ENCODE peak calls at places on chromosomes 13 and 19, in eight cellular contexts. One of them, this sample, is unnamed.

GRCh38 chr19:38019427-38019724 is 112.4 kb downstream of the SIPA1L3 start:
- DNase-seq in neural crest cell: no peak
- DNase-seq in mucosa of descending colon: no peak
- DNase-seq in lower lobe of right lung: no peak
- DNase-seq in progenitor cell of endocrine pancreas: no peak
- DNase-seq in left ventricle myocardium inferior: no peak
- DNase-seq in choroid plexus epithelial cell: no peak
- DNase-seq in heart right ventricle: no peak
- DNase-seq in this sample: no peak

GRCh38 chr13:22061371-22061805 is 390.5 kb downstream of the FGF9 start:
- DNase-seq in left ventricle myocardium inferior: no peak
- DNase-seq in choroid plexus epithelial cell: no peak
- DNase-seq in progenitor cell of endocrine pancreas: no peak
- DNase-seq in heart right ventricle: no peak
- DNase-seq in neural crest cell: no peak
- DNase-seq in lower lobe of right lung: no peak
- DNase-seq in mucosa of descending colon: no peak
- DNase-seq in this sample: no peak

GRCh38 chr19:18384775-18385174 is 1.2 kb upstream of the GDF15 start:
- DNase-seq in left ventricle myocardium inferior: no peak
- DNase-seq in heart right ventricle: no peak
- DNase-seq in choroid plexus epithelial cell: no peak
- DNase-seq in lower lobe of right lung: no peak
- DNase-seq in mucosa of descending colon: no peak
- DNase-seq in progenitor cell of endocrine pancreas: no peak
- DNase-seq in neural crest cell: no peak
- DNase-seq in this sample: no peak

GRCh38 chr19:29384676-29385075 is 141.1 kb upstream of the VSTM2B start:
- DNase-seq in choroid plexus epithelial cell: no peak
- DNase-seq in left ventricle myocardium inferior: no peak
- DNase-seq in mucosa of descending colon: no peak
- DNase-seq in neural crest cell: peak; percentile 9
- DNase-seq in lower lobe of right lung: peak; percentile 20
- DNase-seq in heart right ventricle: no peak
- DNase-seq in progenitor cell of endocrine pancreas: no peak
- DNase-seq in this sample: no peak

GRCh38 chr19:1287622-1288527 is 2.2 kb downstream of the EFNA2 start:
- DNase-seq in left ventricle myocardium inferior: no peak
- DNase-seq in heart right ventricle: no peak
- DNase-seq in neural crest cell: no peak
- DNase-seq in lower lobe of right lung: no peak
- DNase-seq in mucosa of descending colon: peak; percentile 42
- DNase-seq in choroid plexus epithelial cell: no peak
- DNase-seq in progenitor cell of endocrine pancreas: no peak
- DNase-seq in this sample: no peak

GRCh38 chr19:10389863-10390262 is 9.5 kb upstream of the TYK2 start:
- DNase-seq in lower lobe of right lung: no peak
- DNase-seq in progenitor cell of endocrine pancreas: no peak
- DNase-seq in choroid plexus epithelial cell: no peak
- DNase-seq in heart right ventricle: no peak
- DNase-seq in neural crest cell: no peak
- DNase-seq in left ventricle myocardium inferior: no peak
- DNase-seq in mucosa of descending colon: no peak
- DNase-seq in this sample: no peak

GRCh38 chr19:11423804-11424318 is 4.7 kb upstream of the RGL3 start:
- DNase-seq in neural crest cell: no peak
- DNase-seq in heart right ventricle: no peak
- DNase-seq in choroid plexus epithelial cell: no peak
- DNase-seq in left ventricle myocardium inferior: no peak
- DNase-seq in lower lobe of right lung: no peak
- DNase-seq in mucosa of descending colon: no peak
- DNase-seq in progenitor cell of endocrine pancreas: no peak
- DNase-seq in this sample: no peak

GRCh38 chr19:55172741-55173140 is 6.3 kb upstream of the DNAAF3 start:
- DNase-seq in choroid plexus epithelial cell: peak; percentile 36
- DNase-seq in neural crest cell: no peak
- DNase-seq in progenitor cell of endocrine pancreas: no peak
- DNase-seq in left ventricle myocardium inferior: no peak
- DNase-seq in heart right ventricle: no peak
- DNase-seq in mucosa of descending colon: no peak
- DNase-seq in lower lobe of right lung: no peak
- DNase-seq in this sample: no peak

GRCh38 chr13:31756346-31756745 is 17.0 kb downstream of the RXFP2 start:
- DNase-seq in progenitor cell of endocrine pancreas: no peak
- DNase-seq in lower lobe of right lung: no peak
- DNase-seq in left ventricle myocardium inferior: no peak
- DNase-seq in heart right ventricle: no peak
- DNase-seq in choroid plexus epithelial cell: peak; percentile 56
- DNase-seq in neural crest cell: no peak
- DNase-seq in mucosa of descending colon: no peak
- DNase-seq in this sample: no peak

GRCh38 chr19:57830071-57830602 is at the start of gene ZNF587B:
- DNase-seq in left ventricle myocardium inferior: peak; percentile 82
- DNase-seq in heart right ventricle: peak; percentile 86
- DNase-seq in lower lobe of right lung: peak; percentile 67
- DNase-seq in neural crest cell: peak; percentile 83
- DNase-seq in mucosa of descending colon: peak; percentile 78
- DNase-seq in choroid plexus epithelial cell: peak; percentile 84
- DNase-seq in progenitor cell of endocrine pancreas: peak; percentile 78
- DNase-seq in this sample: peak; percentile 63
- TF ChIP-seq CTCF in left ventricle myocardium inferior: peak; percentile 48
- TF ChIP-seq CTCF in heart right ventricle: peak; percentile 6
- TF ChIP-seq CTCF in lower lobe of right lung: peak; percentile 33
- TF ChIP-seq CTCF in neural crest cell: peak; percentile 67
- TF ChIP-seq CTCF in mucosa of descending colon: peak; percentile 15
- TF ChIP-seq CTCF in choroid plexus epithelial cell: peak; percentile 53
- TF ChIP-seq CTCF in progenitor cell of endocrine pancreas: peak; percentile 62
- TF ChIP-seq CTCF in this sample: peak; percentile 30

GRCh38 chr19:50328257-50329145 is 676 bp downstream of the KCNC3 start:
- DNase-seq in choroid plexus epithelial cell: no peak
- DNase-seq in lower lobe of right lung: peak; percentile 72
- DNase-seq in left ventricle myocardium inferior: no peak
- DNase-seq in neural crest cell: no peak
- DNase-seq in heart right ventricle: no peak
- DNase-seq in progenitor cell of endocrine pancreas: no peak
- DNase-seq in mucosa of descending colon: peak; percentile 60
- DNase-seq in this sample: no peak
- TF ChIP-seq CTCF in choroid plexus epithelial cell: no peak
- TF ChIP-seq CTCF in lower lobe of right lung: no peak
- TF ChIP-seq CTCF in left ventricle myocardium inferior: no peak
- TF ChIP-seq CTCF in neural crest cell: peak; percentile 49
- TF ChIP-seq CTCF in heart right ventricle: no peak
- TF ChIP-seq CTCF in progenitor cell of endocrine pancreas: peak; percentile 28
- TF ChIP-seq CTCF in mucosa of descending colon: no peak
- TF ChIP-seq CTCF in this sample: peak; percentile 22

DNA sequence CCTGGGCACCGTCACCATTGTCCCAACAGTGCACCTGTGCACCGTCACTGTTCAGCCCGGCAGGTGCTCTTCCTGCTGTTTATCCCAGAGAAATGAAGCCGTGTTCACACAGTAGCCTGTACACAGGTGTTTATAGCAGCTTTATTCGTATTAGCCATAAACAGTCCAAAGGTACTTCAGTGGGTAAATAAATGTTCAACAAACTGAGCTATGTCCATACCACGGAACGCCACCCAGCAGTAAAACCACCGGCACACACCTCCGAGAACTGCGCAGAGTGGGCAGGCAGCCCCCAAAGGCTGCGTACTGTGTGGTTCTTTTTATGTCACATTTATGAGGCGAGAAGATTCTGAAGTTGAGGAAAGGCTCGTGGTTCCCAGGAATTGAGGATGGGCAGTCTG is 44.9 kb upstream of the DCUN1D2 start:
- DNase-seq in heart right ventricle: no peak
- DNase-seq in mucosa of descending colon: peak; percentile 59
- DNase-seq in left ventricle myocardium inferior: no peak
- DNase-seq in lower lobe of right lung: peak; percentile 14
- DNase-seq in neural crest cell: no peak
- DNase-seq in choroid plexus epithelial cell: no peak
- DNase-seq in progenitor cell of endocrine pancreas: no peak
- DNase-seq in this sample: no peak
- TF ChIP-seq CTCF in heart right ventricle: no peak
- TF ChIP-seq CTCF in mucosa of descending colon: no peak
- TF ChIP-seq CTCF in left ventricle myocardium inferior: no peak
- TF ChIP-seq CTCF in lower lobe of right lung: no peak
- TF ChIP-seq CTCF in neural crest cell: no peak
- TF ChIP-seq CTCF in choroid plexus epithelial cell: no peak
- TF ChIP-seq CTCF in progenitor cell of endocrine pancreas: no peak
- TF ChIP-seq CTCF in this sample: no peak

DNA sequence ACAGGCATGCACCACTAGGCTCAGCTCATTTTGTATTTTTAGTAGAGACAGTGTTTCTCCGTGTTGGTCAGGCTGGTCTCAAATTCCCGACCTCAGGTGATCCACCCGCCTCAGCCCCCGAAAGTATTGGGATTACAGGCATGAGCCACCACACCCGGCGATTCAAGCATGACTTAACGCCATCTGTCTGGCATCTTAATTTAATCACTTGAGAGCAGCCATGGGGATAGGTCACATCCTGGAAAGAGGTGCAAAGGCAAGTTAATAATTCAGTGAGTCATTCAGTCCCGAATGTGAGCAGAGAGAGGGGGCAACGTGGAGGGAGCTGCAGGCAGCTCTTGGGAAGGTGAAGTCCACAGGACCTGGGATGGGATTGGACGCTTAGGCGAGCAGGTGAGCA is 31.7 kb upstream of the USP29 start:
- DNase-seq in mucosa of descending colon: no peak
- DNase-seq in lower lobe of right lung: no peak
- DNase-seq in neural crest cell: no peak
- DNase-seq in heart right ventricle: no peak
- DNase-seq in choroid plexus epithelial cell: no peak
- DNase-seq in left ventricle myocardium inferior: no peak
- DNase-seq in progenitor cell of endocrine pancreas: no peak
- DNase-seq in this sample: peak; percentile 57
- TF ChIP-seq CTCF in mucosa of descending colon: no peak
- TF ChIP-seq CTCF in lower lobe of right lung: no peak
- TF ChIP-seq CTCF in neural crest cell: no peak
- TF ChIP-seq CTCF in heart right ventricle: no peak
- TF ChIP-seq CTCF in choroid plexus epithelial cell: no peak
- TF ChIP-seq CTCF in left ventricle myocardium inferior: no peak
- TF ChIP-seq CTCF in progenitor cell of endocrine pancreas: no peak
- TF ChIP-seq CTCF in this sample: no peak

DNA sequence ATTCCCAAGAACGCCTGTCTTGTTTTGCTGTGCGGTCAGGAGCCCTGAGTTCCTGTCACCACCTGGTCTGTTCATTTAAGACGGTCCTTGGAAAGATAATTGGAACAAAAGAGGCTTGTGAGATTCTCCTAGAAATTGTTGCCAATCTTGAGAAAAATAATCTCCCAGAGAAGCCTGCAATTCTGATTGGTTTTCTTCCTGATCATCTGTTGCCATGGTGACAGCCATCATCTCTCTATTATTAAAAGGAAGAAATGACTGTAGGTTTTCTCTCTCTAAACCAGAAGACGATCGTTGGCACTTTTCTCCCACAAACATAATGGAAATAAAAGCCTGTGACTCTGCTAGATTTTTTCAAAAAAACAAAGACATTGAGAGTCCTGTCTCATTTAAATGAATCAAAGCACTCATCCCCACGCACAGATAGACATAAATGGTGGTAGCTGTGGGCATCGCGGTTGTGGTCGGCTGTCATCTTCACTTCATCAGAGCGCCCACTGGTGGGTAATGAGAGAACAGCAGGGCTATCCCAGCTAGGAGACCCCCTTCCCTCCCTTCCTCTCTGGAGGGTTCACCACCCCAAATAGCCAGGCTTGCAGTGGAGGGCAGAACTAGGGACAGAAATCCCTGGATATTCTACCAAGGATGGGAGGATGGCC is 21.7 kb upstream of the CALM3 start:
- DNase-seq in heart right ventricle: no peak
- DNase-seq in neural crest cell: peak; percentile 47
- DNase-seq in mucosa of descending colon: no peak
- DNase-seq in progenitor cell of endocrine pancreas: no peak
- DNase-seq in choroid plexus epithelial cell: peak; percentile 43
- DNase-seq in lower lobe of right lung: no peak
- DNase-seq in left ventricle myocardium inferior: no peak
- DNase-seq in this sample: peak; percentile 66
- TF ChIP-seq CTCF in heart right ventricle: no peak
- TF ChIP-seq CTCF in neural crest cell: peak; percentile 55
- TF ChIP-seq CTCF in mucosa of descending colon: no peak
- TF ChIP-seq CTCF in progenitor cell of endocrine pancreas: peak; percentile 53
- TF ChIP-seq CTCF in choroid plexus epithelial cell: peak; percentile 64
- TF ChIP-seq CTCF in lower lobe of right lung: peak; percentile 39
- TF ChIP-seq CTCF in left ventricle myocardium inferior: peak; percentile 35
- TF ChIP-seq CTCF in this sample: peak; percentile 52

DNA sequence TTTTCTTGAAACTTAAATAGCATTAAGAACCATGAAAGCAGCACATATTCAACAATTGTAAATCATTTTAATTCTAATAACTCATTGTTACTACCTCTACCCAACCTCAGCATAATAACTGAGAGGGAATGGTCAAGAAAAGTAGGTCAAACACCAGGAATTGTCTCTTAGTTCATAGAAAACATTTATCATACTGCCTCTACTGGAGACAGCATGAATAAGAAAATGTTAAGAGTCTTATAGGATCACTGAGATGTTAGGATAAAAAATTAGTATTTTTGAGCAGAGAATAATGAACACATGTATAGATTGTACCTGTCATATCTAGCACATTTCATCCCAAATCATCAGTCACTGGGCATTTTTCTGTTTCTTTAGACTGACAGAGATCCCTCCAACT is 515.3 kb downstream of the PCDH9 start:
- DNase-seq in choroid plexus epithelial cell: peak; percentile 24
- DNase-seq in lower lobe of right lung: no peak
- DNase-seq in mucosa of descending colon: no peak
- DNase-seq in neural crest cell: no peak
- DNase-seq in left ventricle myocardium inferior: no peak
- DNase-seq in progenitor cell of endocrine pancreas: no peak
- DNase-seq in heart right ventricle: no peak
- DNase-seq in this sample: no peak
- TF ChIP-seq CTCF in choroid plexus epithelial cell: peak; percentile 42
- TF ChIP-seq CTCF in lower lobe of right lung: no peak
- TF ChIP-seq CTCF in mucosa of descending colon: no peak
- TF ChIP-seq CTCF in neural crest cell: peak; percentile 46
- TF ChIP-seq CTCF in left ventricle myocardium inferior: no peak
- TF ChIP-seq CTCF in progenitor cell of endocrine pancreas: peak; percentile 20
- TF ChIP-seq CTCF in heart right ventricle: no peak
- TF ChIP-seq CTCF in this sample: peak; percentile 7

DNA sequence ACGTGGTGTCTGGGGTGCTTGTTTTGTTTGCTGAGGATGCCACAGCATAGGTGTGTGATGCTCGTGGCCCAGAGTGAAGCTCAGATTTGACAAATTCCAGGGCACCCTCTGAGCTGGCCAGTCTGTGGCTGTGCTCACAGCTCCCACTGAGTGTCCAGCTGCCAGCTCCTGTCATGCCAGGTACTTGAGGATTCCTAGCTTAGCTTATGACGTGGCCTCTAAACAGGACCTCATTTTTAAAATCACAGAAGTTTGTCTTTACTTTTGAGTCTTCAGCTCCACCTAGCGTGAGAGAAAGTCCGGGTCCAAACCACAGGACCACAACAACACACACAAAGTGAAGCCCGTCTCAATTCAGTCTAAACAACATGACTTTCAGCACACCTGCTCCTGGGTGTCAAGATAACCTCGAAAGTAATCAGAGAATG is 117.3 kb downstream of the RAB20 start:
- DNase-seq in left ventricle myocardium inferior: peak; percentile 31
- DNase-seq in choroid plexus epithelial cell: peak; percentile 89
- DNase-seq in progenitor cell of endocrine pancreas: no peak
- DNase-seq in heart right ventricle: no peak
- DNase-seq in mucosa of descending colon: no peak
- DNase-seq in lower lobe of right lung: no peak
- DNase-seq in neural crest cell: no peak
- DNase-seq in this sample: no peak
- TF ChIP-seq CTCF in left ventricle myocardium inferior: peak; percentile 54
- TF ChIP-seq CTCF in choroid plexus epithelial cell: peak; percentile 74
- TF ChIP-seq CTCF in progenitor cell of endocrine pancreas: no peak
- TF ChIP-seq CTCF in heart right ventricle: no peak
- TF ChIP-seq CTCF in mucosa of descending colon: no peak
- TF ChIP-seq CTCF in lower lobe of right lung: no peak
- TF ChIP-seq CTCF in neural crest cell: no peak
- TF ChIP-seq CTCF in this sample: no peak

This sample was measured in D721Med.